ENCODE peak calls at places on chromosomes 2 and 18, in nine cellular contexts. One of them, this sample, is unnamed.

GRCh38 chr2:166419616-166419934 is 43.8 kb upstream of the SCN9A start:
- DNase-seq in naive thymus-derived CD4-positive, alpha-beta T cell: no peak
- DNase-seq in fibroblast of lung: peak; percentile 44
- DNase-seq in tibial nerve: no peak
- DNase-seq in HepG2: peak; percentile 60
- DNase-seq in tibial artery: no peak
- DNase-seq in IMR-90: peak; percentile 70
- DNase-seq in neuronal stem cell: peak; percentile 9
- DNase-seq in CD8-positive, alpha-beta memory T cell: no peak
- DNase-seq in this sample: no peak

GRCh38 chr2:85560812-85561279 is 447 bp downstream of the GGCX start:
- DNase-seq in naive thymus-derived CD4-positive, alpha-beta T cell: no peak
- DNase-seq in fibroblast of lung: no peak
- DNase-seq in tibial nerve: no peak
- DNase-seq in HepG2: no peak
- DNase-seq in tibial artery: no peak
- DNase-seq in IMR-90: no peak
- DNase-seq in neuronal stem cell: no peak
- DNase-seq in CD8-positive, alpha-beta memory T cell: no peak
- DNase-seq in this sample: no peak

GRCh38 chr2:60046529-60046928 is 506.9 kb downstream of the BCL11A start:
- DNase-seq in naive thymus-derived CD4-positive, alpha-beta T cell: no peak
- DNase-seq in fibroblast of lung: no peak
- DNase-seq in tibial nerve: no peak
- DNase-seq in HepG2: no peak
- DNase-seq in tibial artery: no peak
- DNase-seq in IMR-90: no peak
- DNase-seq in neuronal stem cell: no peak
- DNase-seq in CD8-positive, alpha-beta memory T cell: no peak
- DNase-seq in this sample: no peak

GRCh38 chr2:85430780-85431601 is 12.5 kb downstream of the SH2D6 start:
- DNase-seq in naive thymus-derived CD4-positive, alpha-beta T cell: no peak
- DNase-seq in fibroblast of lung: no peak
- DNase-seq in tibial nerve: no peak
- DNase-seq in HepG2: no peak
- DNase-seq in tibial artery: no peak
- DNase-seq in IMR-90: no peak
- DNase-seq in neuronal stem cell: peak; percentile 86
- DNase-seq in CD8-positive, alpha-beta memory T cell: no peak
- DNase-seq in this sample: no peak

GRCh38 chr2:235518317-235519090 is 24.7 kb downstream of the AGAP1 start:
- DNase-seq in naive thymus-derived CD4-positive, alpha-beta T cell: no peak
- DNase-seq in fibroblast of lung: no peak
- DNase-seq in tibial nerve: no peak
- DNase-seq in HepG2: no peak
- DNase-seq in tibial artery: no peak
- DNase-seq in IMR-90: no peak
- DNase-seq in neuronal stem cell: no peak
- DNase-seq in CD8-positive, alpha-beta memory T cell: no peak
- DNase-seq in this sample: peak; percentile 55

GRCh38 chr2:130869441-130870160 is 32.9 kb downstream of the ARHGEF4 start:
- DNase-seq in naive thymus-derived CD4-positive, alpha-beta T cell: no peak
- DNase-seq in fibroblast of lung: peak; percentile 5
- DNase-seq in tibial nerve: no peak
- DNase-seq in HepG2: no peak
- DNase-seq in tibial artery: no peak
- DNase-seq in IMR-90: no peak
- DNase-seq in neuronal stem cell: no peak
- DNase-seq in CD8-positive, alpha-beta memory T cell: no peak
- DNase-seq in this sample: peak; percentile 41

GRCh38 chr2:30272761-30273573 is 41.6 kb downstream of the LBH start:
- DNase-seq in naive thymus-derived CD4-positive, alpha-beta T cell: no peak
- DNase-seq in fibroblast of lung: peak; percentile 89
- DNase-seq in tibial nerve: no peak
- DNase-seq in HepG2: no peak
- DNase-seq in tibial artery: no peak
- DNase-seq in IMR-90: peak; percentile 77
- DNase-seq in neuronal stem cell: no peak
- DNase-seq in CD8-positive, alpha-beta memory T cell: no peak
- DNase-seq in this sample: no peak

GRCh38 chr2:232523682-232524597 is 2.0 kb upstream of the CHRND start:
- DNase-seq in naive thymus-derived CD4-positive, alpha-beta T cell: no peak
- DNase-seq in fibroblast of lung: peak; percentile 28
- DNase-seq in tibial nerve: no peak
- DNase-seq in HepG2: peak; percentile 65
- DNase-seq in tibial artery: no peak
- DNase-seq in IMR-90: peak; percentile 5
- DNase-seq in neuronal stem cell: peak; percentile 75
- DNase-seq in CD8-positive, alpha-beta memory T cell: no peak
- DNase-seq in this sample: no peak

GRCh38 chr2:67159929-67160328 is 237.2 kb upstream of the ETAA1 start:
- DNase-seq in naive thymus-derived CD4-positive, alpha-beta T cell: no peak
- DNase-seq in fibroblast of lung: peak; percentile 31
- DNase-seq in tibial nerve: no peak
- DNase-seq in HepG2: no peak
- DNase-seq in tibial artery: no peak
- DNase-seq in IMR-90: peak; percentile 81
- DNase-seq in neuronal stem cell: no peak
- DNase-seq in CD8-positive, alpha-beta memory T cell: no peak
- DNase-seq in this sample: no peak

GRCh38 chr18:51437280-51438271 is 240.1 kb upstream of the MEX3C start:
- DNase-seq in naive thymus-derived CD4-positive, alpha-beta T cell: no peak
- DNase-seq in fibroblast of lung: no peak
- DNase-seq in tibial nerve: no peak
- DNase-seq in HepG2: no peak
- DNase-seq in tibial artery: no peak
- DNase-seq in IMR-90: no peak
- DNase-seq in neuronal stem cell: no peak
- DNase-seq in CD8-positive, alpha-beta memory T cell: no peak
- DNase-seq in this sample: no peak

GRCh38 chr2:109171444-109172334 is 42.7 kb downstream of the SH3RF3 start:
- DNase-seq in naive thymus-derived CD4-positive, alpha-beta T cell: no peak
- DNase-seq in fibroblast of lung: peak; percentile 97
- DNase-seq in tibial nerve: peak; percentile 69
- DNase-seq in HepG2: no peak
- DNase-seq in tibial artery: peak; percentile 91
- DNase-seq in IMR-90: peak; percentile 99
- DNase-seq in neuronal stem cell: no peak
- DNase-seq in CD8-positive, alpha-beta memory T cell: no peak
- DNase-seq in this sample: peak; percentile 91

GRCh38 chr18:31612124-31612523 is 20.4 kb downstream of the TTR start:
- DNase-seq in naive thymus-derived CD4-positive, alpha-beta T cell: no peak
- DNase-seq in fibroblast of lung: peak; percentile 34
- DNase-seq in tibial nerve: no peak
- DNase-seq in HepG2: no peak
- DNase-seq in tibial artery: no peak
- DNase-seq in IMR-90: no peak
- DNase-seq in neuronal stem cell: no peak
- DNase-seq in CD8-positive, alpha-beta memory T cell: no peak
- DNase-seq in this sample: no peak

GRCh38 chr2:180143633-180144032 is 136.5 kb upstream of the CWC22 start:
- DNase-seq in naive thymus-derived CD4-positive, alpha-beta T cell: no peak
- DNase-seq in fibroblast of lung: no peak
- DNase-seq in tibial nerve: no peak
- DNase-seq in HepG2: no peak
- DNase-seq in tibial artery: no peak
- DNase-seq in IMR-90: no peak
- DNase-seq in neuronal stem cell: no peak
- DNase-seq in CD8-positive, alpha-beta memory T cell: no peak
- DNase-seq in this sample: no peak

GRCh38 chr2:180146114-180146513 is 139.0 kb upstream of the CWC22 start:
- DNase-seq in naive thymus-derived CD4-positive, alpha-beta T cell: no peak
- DNase-seq in fibroblast of lung: no peak
- DNase-seq in tibial nerve: no peak
- DNase-seq in HepG2: no peak
- DNase-seq in tibial artery: no peak
- DNase-seq in IMR-90: no peak
- DNase-seq in neuronal stem cell: no peak
- DNase-seq in CD8-positive, alpha-beta memory T cell: no peak
- DNase-seq in this sample: no peak

GRCh38 chr2:180145163-180145562 is 138.1 kb upstream of the CWC22 start:
- DNase-seq in naive thymus-derived CD4-positive, alpha-beta T cell: no peak
- DNase-seq in fibroblast of lung: no peak
- DNase-seq in tibial nerve: no peak
- DNase-seq in HepG2: no peak
- DNase-seq in tibial artery: no peak
- DNase-seq in IMR-90: no peak
- DNase-seq in neuronal stem cell: no peak
- DNase-seq in CD8-positive, alpha-beta memory T cell: no peak
- DNase-seq in this sample: no peak

GRCh38 chr2:180144311-180144813 is 137.3 kb upstream of the CWC22 start:
- DNase-seq in naive thymus-derived CD4-positive, alpha-beta T cell: no peak
- DNase-seq in fibroblast of lung: no peak
- DNase-seq in tibial nerve: no peak
- DNase-seq in HepG2: no peak
- DNase-seq in tibial artery: no peak
- DNase-seq in IMR-90: no peak
- DNase-seq in neuronal stem cell: no peak
- DNase-seq in CD8-positive, alpha-beta memory T cell: no peak
- DNase-seq in this sample: no peak

GRCh38 chr2:180146541-180146940 is 139.4 kb upstream of the CWC22 start:
- DNase-seq in naive thymus-derived CD4-positive, alpha-beta T cell: no peak
- DNase-seq in fibroblast of lung: no peak
- DNase-seq in tibial nerve: no peak
- DNase-seq in HepG2: no peak
- DNase-seq in tibial artery: no peak
- DNase-seq in IMR-90: no peak
- DNase-seq in neuronal stem cell: no peak
- DNase-seq in CD8-positive, alpha-beta memory T cell: no peak
- DNase-seq in this sample: no peak
- H3K4me3 ChIP-seq in naive thymus-derived CD4-positive, alpha-beta T cell: no peak overlapping the region
- H3K4me3 ChIP-seq in fibroblast of lung: no peak overlapping the region
- H3K4me3 ChIP-seq in tibial nerve: no peak overlapping the region
- H3K4me3 ChIP-seq in HepG2: no peak overlapping the region
- H3K4me3 ChIP-seq in tibial artery: no peak overlapping the region
- H3K4me3 ChIP-seq in IMR-90: no peak overlapping the region
- H3K4me3 ChIP-seq in neuronal stem cell: no peak overlapping the region
- H3K4me3 ChIP-seq in CD8-positive, alpha-beta memory T cell: no peak overlapping the region
- H3K4me3 ChIP-seq in this sample: no peak overlapping the region

DNA sequence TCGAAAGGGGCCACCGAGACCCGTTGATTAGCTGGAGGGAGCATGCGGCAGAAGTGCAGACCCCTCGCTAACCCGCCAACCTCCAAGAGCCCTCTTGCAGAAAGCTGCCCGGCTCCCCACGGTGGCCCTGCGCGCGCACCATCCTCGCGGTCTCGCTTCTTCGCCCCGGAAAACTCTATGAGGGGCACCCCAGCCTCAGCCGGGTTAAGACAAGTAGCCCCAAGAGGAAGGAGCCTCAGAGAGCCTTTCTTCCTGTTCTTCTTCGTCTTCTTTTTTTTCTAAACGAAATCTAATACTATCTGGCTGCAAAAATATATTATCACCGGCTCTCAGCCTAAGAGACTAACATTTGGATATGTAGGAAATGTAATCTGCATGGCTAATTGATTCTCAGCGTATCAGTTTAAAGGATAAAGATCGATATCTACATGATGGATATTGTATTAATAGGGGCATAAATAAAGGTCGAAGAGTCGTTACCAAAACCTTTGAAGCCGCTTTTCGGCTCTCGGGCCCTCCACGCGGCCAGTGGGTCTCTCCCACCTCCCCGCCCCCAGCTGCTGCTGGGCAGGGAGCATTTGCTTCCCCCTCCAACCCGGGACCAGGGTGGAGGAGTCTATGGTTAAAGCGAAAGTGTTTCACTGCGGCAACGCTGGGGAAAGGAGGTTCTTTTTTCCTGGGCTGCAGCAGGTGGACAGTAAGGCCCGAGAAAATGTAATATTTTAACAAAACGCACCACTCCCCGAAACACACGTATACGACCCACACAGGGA is 6.1 kb upstream of the PAX3 start:
- DNase-seq in naive thymus-derived CD4-positive, alpha-beta T cell: no peak
- DNase-seq in fibroblast of lung: no peak
- DNase-seq in tibial nerve: no peak
- DNase-seq in HepG2: no peak
- DNase-seq in tibial artery: no peak
- DNase-seq in IMR-90: no peak
- DNase-seq in neuronal stem cell: no peak
- DNase-seq in CD8-positive, alpha-beta memory T cell: no peak
- DNase-seq in this sample: no peak
- H3K9me3 ChIP-seq in naive thymus-derived CD4-positive, alpha-beta T cell: no peaks in the 10 kb centered on the region
- H3K9me3 ChIP-seq in fibroblast of lung: no peaks in the 10 kb centered on the region
- H3K9me3 ChIP-seq in tibial nerve: no peaks in the 10 kb centered on the region
- H3K9me3 ChIP-seq in HepG2: no peaks in the 10 kb centered on the region
- H3K9me3 ChIP-seq in tibial artery: no peaks in the 10 kb centered on the region
- H3K9me3 ChIP-seq in IMR-90: peaks cover 17% of the 10 kb centered on the region
- H3K9me3 ChIP-seq in neuronal stem cell: no peaks in the 10 kb centered on the region
- H3K9me3 ChIP-seq in CD8-positive, alpha-beta memory T cell: no peaks in the 10 kb centered on the region
- H3K9me3 ChIP-seq in this sample: no peaks in the 10 kb centered on the region

DNA sequence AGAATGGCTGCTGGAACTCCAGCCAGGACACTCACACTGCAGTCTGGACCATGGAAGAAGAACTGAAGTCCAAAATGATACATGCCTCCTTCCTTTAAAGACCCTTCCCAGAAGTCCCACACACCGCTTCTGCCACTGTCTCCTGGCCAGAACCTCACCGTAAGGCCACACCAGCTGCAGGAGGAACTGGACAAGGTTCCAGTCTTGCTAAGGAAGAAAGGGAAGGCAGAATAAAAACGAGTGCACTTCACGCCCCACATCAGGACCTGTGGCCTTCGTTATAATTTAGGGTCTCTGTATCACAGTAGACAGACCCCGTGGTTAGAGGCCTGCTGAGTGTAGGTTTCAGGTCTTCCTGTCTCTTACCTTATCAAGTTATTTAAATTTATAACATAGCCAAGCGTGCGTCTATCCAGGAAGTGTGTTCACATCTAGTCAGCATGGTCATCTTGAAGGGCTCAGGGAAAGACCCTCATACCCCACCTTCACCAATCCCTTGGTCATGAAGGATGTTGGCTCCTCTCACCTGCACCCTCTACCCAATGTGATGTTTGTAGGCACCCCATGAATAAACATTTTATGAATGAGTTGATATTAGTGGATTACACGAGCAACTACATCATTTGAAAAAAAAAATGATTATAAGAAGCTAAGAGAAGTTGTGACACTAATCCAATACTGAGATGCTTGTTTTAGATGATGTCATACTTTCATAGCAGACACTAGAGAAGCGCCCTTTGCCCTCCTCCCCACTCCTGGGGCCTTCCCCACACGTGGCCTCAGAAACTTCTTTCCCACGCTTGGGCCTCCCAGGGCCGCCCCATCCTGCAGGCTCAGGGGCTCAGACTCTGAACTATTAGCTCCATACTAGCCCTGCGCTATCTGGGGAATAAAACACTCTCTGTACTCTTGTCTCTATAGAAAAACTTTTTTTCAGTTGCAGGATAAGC is 157.6 kb downstream of the FAM210A start:
- DNase-seq in naive thymus-derived CD4-positive, alpha-beta T cell: no peak
- DNase-seq in fibroblast of lung: no peak
- DNase-seq in tibial nerve: no peak
- DNase-seq in HepG2: peak; percentile 17
- DNase-seq in tibial artery: no peak
- DNase-seq in IMR-90: no peak
- DNase-seq in neuronal stem cell: no peak
- DNase-seq in CD8-positive, alpha-beta memory T cell: no peak
- DNase-seq in this sample: no peak
- H3K4me1 ChIP-seq in naive thymus-derived CD4-positive, alpha-beta T cell: no peaks in the 10 kb centered on the region
- H3K4me1 ChIP-seq in fibroblast of lung: no peaks in the 10 kb centered on the region
- H3K4me1 ChIP-seq in tibial nerve: peaks cover 44% of the 10 kb centered on the region
- H3K4me1 ChIP-seq in HepG2: peaks cover 10% of the 10 kb centered on the region
- H3K4me1 ChIP-seq in tibial artery: peaks cover 19% of the 10 kb centered on the region
- H3K4me1 ChIP-seq in IMR-90: no peaks in the 10 kb centered on the region
- H3K4me1 ChIP-seq in neuronal stem cell: peaks cover 8% of the 10 kb centered on the region
- H3K4me1 ChIP-seq in CD8-positive, alpha-beta memory T cell: no peaks in the 10 kb centered on the region
- H3K4me1 ChIP-seq in this sample: no peaks in the 10 kb centered on the region

GRCh38 chr18:12038082-12038660 is 55.5 kb upstream of the ANKRD62 start:
- DNase-seq in naive thymus-derived CD4-positive, alpha-beta T cell: no peak
- DNase-seq in fibroblast of lung: peak; percentile 41
- DNase-seq in tibial nerve: no peak
- DNase-seq in HepG2: no peak
- DNase-seq in tibial artery: no peak
- DNase-seq in IMR-90: no peak
- DNase-seq in neuronal stem cell: peak; percentile 20
- DNase-seq in CD8-positive, alpha-beta memory T cell: no peak
- DNase-seq in this sample: no peak
- H3K4me3 ChIP-seq in naive thymus-derived CD4-positive, alpha-beta T cell: peak overlapping the region; percentile 52
- H3K4me3 ChIP-seq in fibroblast of lung: peak overlapping the region; percentile 65
- H3K4me3 ChIP-seq in tibial nerve: peak overlapping the region; percentile 63
- H3K4me3 ChIP-seq in HepG2: peak overlapping the region; percentile 50
- H3K4me3 ChIP-seq in tibial artery: peak overlapping the region; percentile 68
- H3K4me3 ChIP-seq in IMR-90: no peak overlapping the region
- H3K4me3 ChIP-seq in neuronal stem cell: peak overlapping the region; percentile 56
- H3K4me3 ChIP-seq in CD8-positive, alpha-beta memory T cell: no peak overlapping the region
- H3K4me3 ChIP-seq in this sample: peak overlapping the region; percentile 2